ENCODE peak calls at places on chromosomes 6 and 20, in nine cellular contexts. K, L, U, D, R, Z, G, M and X are unnamed samples.

GRCh38 chr20:36542019-36542488 is 735 bp downstream of the MYL9 start:
- DNase-seq in K (no peak), M (peak; percentile 46), Z (peak; percentile 75), L (no peak), R (no peak), U (no peak), D (no peak), G (no peak), X (no peak)

GRCh38 chr20:63518946-63519764 is 1.4 kb upstream of the PPDPF start:
- DNase-seq in G (peak; percentile 52), Z (peak; percentile 63), K (no peak), R (no peak), L (no peak), D (no peak), U (no peak), M (no peak), X (no peak)

GRCh38 chr6:89273816-89274215 is 41.3 kb downstream of the GABRR2 start:
- DNase-seq in M (no peak), G (no peak), R (no peak), D (no peak), Z (no peak), U (no peak), K (no peak), L (peak; percentile 9), X (no peak)

GRCh38 chr6:30557683-30557981 is 537 bp downstream of the PRR3 start:
- DNase-seq in Z (no peak), U (no peak), L (no peak), G (no peak), K (no peak), M (no peak), D (no peak), R (no peak), X (peak; percentile 62)

GRCh38 chr6:4320860-4321259 is 185.5 kb upstream of the ECI2 start:
- DNase-seq in U (peak; percentile 56), L (peak; percentile 81), K (no peak), M (no peak), D (no peak), R (no peak), Z (no peak), G (no peak), X (no peak)

GRCh38 chr6:14665827-14666724 is 548.5 kb downstream of the CD83 start:
- DNase-seq in G (peak; percentile 81), R (no peak), M (no peak), K (no peak), Z (no peak), U (no peak), D (no peak), L (peak; percentile 54), X (no peak)

GRCh38 chr20:5696011-5696559 is 54.1 kb upstream of the SHLD1 start:
- DNase-seq in U (no peak), M (no peak), L (no peak), D (no peak), R (no peak), K (no peak), Z (no peak), G (no peak), X (no peak)

GRCh38 chr6:141666187-141666586 is 466.5 kb upstream of the GJE1 start:
- DNase-seq in Z (no peak), M (no peak), R (no peak), L (no peak), G (no peak), K (no peak), U (no peak), D (no peak), X (no peak)

GRCh38 chr6:134376785-134377184 is 58.9 kb upstream of the SGK1 start:
- DNase-seq in R (no peak), M (no peak), G (no peak), D (no peak), K (no peak), Z (no peak), L (no peak), U (no peak), X (no peak)

GRCh38 chr6:31158863-31159855 is 770 bp downstream of the TCF19 start:
- DNase-seq in G (no peak), Z (no peak), M (peak; percentile 34), K (no peak), D (no peak), L (peak; percentile 38), R (no peak), U (peak; percentile 55), X (no peak)

GRCh38 chr6:99119109-99120031 is 171.6 kb upstream of the FBXL4 start:
- DNase-seq in M (peak; percentile 33), D (peak; percentile 73), Z (no peak), U (peak; percentile 61), G (no peak), L (peak; percentile 50), K (peak; percentile 22), R (peak; percentile 28), X (peak; percentile 23)